ENCODE peak calls at places on chromosomes 16 and 17, in eight cellular contexts. One of them, this sample, is unnamed.

GRCh38 chr17:79490530-79490929 is 120.3 kb downstream of the RBFOX3 start:
- DNase-seq in CD8-positive, alpha-beta T cell: no peak
- DNase-seq in neural progenitor cell: no peak
- DNase-seq in GM12865: no peak
- DNase-seq in ascending aorta: no peak
- DNase-seq in progenitor cell of endocrine pancreas: no peak
- DNase-seq in mesothelial cell of epicardium: no peak
- DNase-seq in WTC11: no peak
- DNase-seq in this sample: no peak

GRCh38 chr17:47694818-47695663 is 1.1 kb downstream of the TBKBP1 start:
- DNase-seq in CD8-positive, alpha-beta T cell: no peak
- DNase-seq in mesothelial cell of epicardium: no peak
- DNase-seq in ascending aorta: peak; percentile 81
- DNase-seq in progenitor cell of endocrine pancreas: no peak
- DNase-seq in WTC11: no peak
- DNase-seq in GM12865: no peak
- DNase-seq in neural progenitor cell: peak; percentile 45
- DNase-seq in this sample: peak; percentile 52

GRCh38 chr17:68993112-68993511 is 37.9 kb upstream of the ABCA8 start:
- DNase-seq in GM12865: no peak
- DNase-seq in ascending aorta: no peak
- DNase-seq in CD8-positive, alpha-beta T cell: no peak
- DNase-seq in neural progenitor cell: no peak
- DNase-seq in mesothelial cell of epicardium: no peak
- DNase-seq in progenitor cell of endocrine pancreas: no peak
- DNase-seq in WTC11: no peak
- DNase-seq in this sample: no peak

GRCh38 chr17:46770818-46771600 is 47.5 kb downstream of the WNT3 start:
- DNase-seq in WTC11: peak; percentile 52
- DNase-seq in GM12865: no peak
- DNase-seq in CD8-positive, alpha-beta T cell: no peak
- DNase-seq in neural progenitor cell: peak; percentile 92
- DNase-seq in ascending aorta: no peak
- DNase-seq in progenitor cell of endocrine pancreas: peak; percentile 42
- DNase-seq in mesothelial cell of epicardium: no peak
- DNase-seq in this sample: peak; percentile 63

GRCh38 chr16:66014221-66014620 is 352.3 kb upstream of the CDH5 start:
- DNase-seq in WTC11: no peak
- DNase-seq in CD8-positive, alpha-beta T cell: no peak
- DNase-seq in ascending aorta: no peak
- DNase-seq in GM12865: peak; percentile 38
- DNase-seq in mesothelial cell of epicardium: no peak
- DNase-seq in progenitor cell of endocrine pancreas: no peak
- DNase-seq in neural progenitor cell: no peak
- DNase-seq in this sample: no peak

GRCh38 chr16:4315185-4316102 is at the start of gene GLIS2:
- DNase-seq in neural progenitor cell: peak; percentile 94
- DNase-seq in CD8-positive, alpha-beta T cell: no peak
- DNase-seq in ascending aorta: peak; percentile 84
- DNase-seq in progenitor cell of endocrine pancreas: peak; percentile 78
- DNase-seq in GM12865: no peak
- DNase-seq in WTC11: peak; percentile 82
- DNase-seq in mesothelial cell of epicardium: peak; percentile 83
- DNase-seq in this sample: peak; percentile 41

GRCh38 chr17:35537569-35538209 is at the start of gene SLFN12L:
- DNase-seq in ascending aorta: no peak
- DNase-seq in WTC11: no peak
- DNase-seq in mesothelial cell of epicardium: no peak
- DNase-seq in progenitor cell of endocrine pancreas: no peak
- DNase-seq in neural progenitor cell: no peak
- DNase-seq in CD8-positive, alpha-beta T cell: no peak
- DNase-seq in GM12865: peak; percentile 82
- DNase-seq in this sample: no peak

GRCh38 chr17:44864831-44865230 is 17.1 kb downstream of the HIGD1B start:
- DNase-seq in progenitor cell of endocrine pancreas: no peak
- DNase-seq in WTC11: no peak
- DNase-seq in ascending aorta: no peak
- DNase-seq in neural progenitor cell: no peak
- DNase-seq in CD8-positive, alpha-beta T cell: no peak
- DNase-seq in GM12865: no peak
- DNase-seq in mesothelial cell of epicardium: no peak
- DNase-seq in this sample: no peak

GRCh38 chr16:12182202-12182601 is 205.7 kb downstream of the SNX29 start:
- DNase-seq in CD8-positive, alpha-beta T cell: no peak
- DNase-seq in WTC11: no peak
- DNase-seq in progenitor cell of endocrine pancreas: no peak
- DNase-seq in ascending aorta: no peak
- DNase-seq in neural progenitor cell: peak; percentile 79
- DNase-seq in mesothelial cell of epicardium: no peak
- DNase-seq in GM12865: no peak
- DNase-seq in this sample: no peak

GRCh38 chr17:38701504-38702165 is 3.4 kb upstream of the MLLT6 start:
- DNase-seq in WTC11: no peak
- DNase-seq in progenitor cell of endocrine pancreas: no peak
- DNase-seq in mesothelial cell of epicardium: no peak
- DNase-seq in ascending aorta: peak; percentile 76
- DNase-seq in GM12865: peak; percentile 87
- DNase-seq in CD8-positive, alpha-beta T cell: peak; percentile 38
- DNase-seq in neural progenitor cell: no peak
- DNase-seq in this sample: no peak

GRCh38 chr16:88785106-88785924 is at the start of gene PIEZO1:
- DNase-seq in mesothelial cell of epicardium: peak; percentile 66
- DNase-seq in WTC11: peak; percentile 53
- DNase-seq in GM12865: peak; percentile 80
- DNase-seq in progenitor cell of endocrine pancreas: no peak
- DNase-seq in CD8-positive, alpha-beta T cell: peak; percentile 62
- DNase-seq in ascending aorta: peak; percentile 88
- DNase-seq in neural progenitor cell: peak; percentile 70
- DNase-seq in this sample: peak; percentile 78

GRCh38 chr17:7729841-7730240 is 12.3 kb downstream of the DNAH2 start:
- DNase-seq in ascending aorta: no peak
- DNase-seq in CD8-positive, alpha-beta T cell: no peak
- DNase-seq in mesothelial cell of epicardium: no peak
- DNase-seq in GM12865: no peak
- DNase-seq in progenitor cell of endocrine pancreas: no peak
- DNase-seq in neural progenitor cell: no peak
- DNase-seq in WTC11: no peak
- DNase-seq in this sample: no peak

GRCh38 chr17:73592531-73592961 is 51.7 kb downstream of the SDK2 start:
- DNase-seq in CD8-positive, alpha-beta T cell: no peak
- DNase-seq in mesothelial cell of epicardium: no peak
- DNase-seq in GM12865: no peak
- DNase-seq in progenitor cell of endocrine pancreas: no peak
- DNase-seq in neural progenitor cell: no peak
- DNase-seq in WTC11: no peak
- DNase-seq in ascending aorta: no peak
- DNase-seq in this sample: no peak

GRCh38 chr16:14369734-14370598 is 260.1 kb downstream of the PARN start:
- DNase-seq in CD8-positive, alpha-beta T cell: no peak
- DNase-seq in progenitor cell of endocrine pancreas: no peak
- DNase-seq in neural progenitor cell: no peak
- DNase-seq in GM12865: no peak
- DNase-seq in mesothelial cell of epicardium: no peak
- DNase-seq in ascending aorta: no peak
- DNase-seq in WTC11: no peak
- DNase-seq in this sample: no peak

GRCh38 chr16:1770328-1771071 is 843 bp downstream of the NME3 start:
- DNase-seq in WTC11: peak; percentile 63
- DNase-seq in GM12865: peak; percentile 69
- DNase-seq in neural progenitor cell: peak; percentile 55
- DNase-seq in progenitor cell of endocrine pancreas: no peak
- DNase-seq in mesothelial cell of epicardium: no peak
- DNase-seq in CD8-positive, alpha-beta T cell: no peak
- DNase-seq in ascending aorta: peak; percentile 83
- DNase-seq in this sample: peak; percentile 60

GRCh38 chr16:88459366-88460055 is 6.4 kb downstream of the ZFPM1 start:
- DNase-seq in CD8-positive, alpha-beta T cell: no peak
- DNase-seq in GM12865: no peak
- DNase-seq in WTC11: no peak
- DNase-seq in progenitor cell of endocrine pancreas: no peak
- DNase-seq in ascending aorta: no peak
- DNase-seq in neural progenitor cell: no peak
- DNase-seq in mesothelial cell of epicardium: no peak
- DNase-seq in this sample: no peak

GRCh38 chr17:74523308-74523707 is 8.0 kb downstream of the CD300LB start:
- DNase-seq in GM12865: no peak
- DNase-seq in ascending aorta: no peak
- DNase-seq in mesothelial cell of epicardium: no peak
- DNase-seq in WTC11: no peak
- DNase-seq in progenitor cell of endocrine pancreas: no peak
- DNase-seq in neural progenitor cell: no peak
- DNase-seq in CD8-positive, alpha-beta T cell: no peak
- DNase-seq in this sample: no peak

GRCh38 chr17:7405413-7405881 is 1.6 kb upstream of the TMEM256 start:
- DNase-seq in progenitor cell of endocrine pancreas: no peak
- DNase-seq in mesothelial cell of epicardium: no peak
- DNase-seq in ascending aorta: no peak
- DNase-seq in WTC11: no peak
- DNase-seq in neural progenitor cell: peak; percentile 70
- DNase-seq in GM12865: no peak
- DNase-seq in CD8-positive, alpha-beta T cell: no peak
- DNase-seq in this sample: no peak

GRCh38 chr16:50585331-50585776 is 37.2 kb downstream of the NKD1 start:
- DNase-seq in progenitor cell of endocrine pancreas: no peak
- DNase-seq in mesothelial cell of epicardium: no peak
- DNase-seq in ascending aorta: peak; percentile 93
- DNase-seq in neural progenitor cell: no peak
- DNase-seq in CD8-positive, alpha-beta T cell: no peak
- DNase-seq in WTC11: no peak
- DNase-seq in GM12865: no peak
- DNase-seq in this sample: no peak

GRCh38 chr16:14105976-14106375 is 34.9 kb downstream of the MRTFB start:
- DNase-seq in CD8-positive, alpha-beta T cell: no peak
- DNase-seq in WTC11: no peak
- DNase-seq in progenitor cell of endocrine pancreas: no peak
- DNase-seq in ascending aorta: no peak
- DNase-seq in mesothelial cell of epicardium: no peak
- DNase-seq in neural progenitor cell: no peak
- DNase-seq in GM12865: no peak
- DNase-seq in this sample: no peak

GRCh38 chr16:20740007-20740883 is 1.4 kb downstream of the THUMPD1 start:
- DNase-seq in ascending aorta: no peak
- DNase-seq in GM12865: peak; percentile 40
- DNase-seq in CD8-positive, alpha-beta T cell: no peak
- DNase-seq in progenitor cell of endocrine pancreas: no peak
- DNase-seq in mesothelial cell of epicardium: no peak
- DNase-seq in WTC11: no peak
- DNase-seq in neural progenitor cell: no peak
- DNase-seq in this sample: no peak

DNA sequence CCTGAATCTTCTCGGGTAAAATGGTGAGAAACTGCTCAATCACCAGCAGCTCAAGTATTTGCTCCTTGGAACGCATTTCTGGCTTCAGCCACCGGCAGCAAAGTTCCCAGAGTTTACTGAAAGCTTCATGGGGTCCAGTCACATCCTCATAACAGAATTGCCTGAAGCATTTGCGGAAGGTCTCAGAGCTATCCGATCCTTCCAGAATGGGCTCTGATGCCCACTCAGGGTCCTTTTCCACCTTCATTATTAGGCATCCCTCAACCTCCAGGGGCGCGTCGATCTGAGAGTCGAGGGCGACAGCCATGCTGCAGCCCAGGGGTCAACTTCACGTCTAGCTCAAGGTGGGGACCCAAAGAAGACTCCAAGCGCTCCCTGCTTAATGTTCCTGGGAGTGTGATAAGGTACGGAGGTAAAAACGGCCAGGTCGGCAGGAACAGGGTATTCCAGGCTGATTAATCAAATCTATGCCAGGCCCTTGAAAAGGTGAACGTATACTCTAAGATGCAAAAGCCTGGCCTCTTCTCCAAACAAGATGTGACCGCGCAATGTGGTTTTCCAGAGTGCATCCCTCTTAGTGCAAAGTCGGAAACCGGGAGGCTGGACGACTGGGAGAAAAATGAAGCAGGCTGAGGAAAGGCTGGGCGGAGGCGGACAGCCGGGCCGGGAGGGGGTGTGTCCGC is 683 bp downstream of the ZKSCAN2 start:
- DNase-seq in mesothelial cell of epicardium: no peak
- DNase-seq in ascending aorta: peak; percentile 62
- DNase-seq in CD8-positive, alpha-beta T cell: no peak
- DNase-seq in GM12865: no peak
- DNase-seq in progenitor cell of endocrine pancreas: peak; percentile 13
- DNase-seq in neural progenitor cell: peak; percentile 45
- DNase-seq in WTC11: peak; percentile 31
- DNase-seq in this sample: no peak
- TF ChIP-seq CTCF in mesothelial cell of epicardium: no peak
- TF ChIP-seq CTCF in ascending aorta: peak; percentile 3
- TF ChIP-seq CTCF in CD8-positive, alpha-beta T cell: no peak
- TF ChIP-seq CTCF in GM12865: no peak
- TF ChIP-seq CTCF in progenitor cell of endocrine pancreas: peak; percentile 33
- TF ChIP-seq CTCF in neural progenitor cell: peak; percentile 29
- TF ChIP-seq CTCF in WTC11: no peak
- TF ChIP-seq CTCF in this sample: no peak

GRCh38 chr16:53692146-53692545 is 11.5 kb downstream of the RPGRIP1L start:
- DNase-seq in mesothelial cell of epicardium: no peak
- DNase-seq in neural progenitor cell: peak; percentile 29
- DNase-seq in WTC11: peak; percentile 49
- DNase-seq in progenitor cell of endocrine pancreas: no peak
- DNase-seq in GM12865: no peak
- DNase-seq in CD8-positive, alpha-beta T cell: no peak
- DNase-seq in ascending aorta: no peak
- DNase-seq in this sample: no peak
- TF ChIP-seq CTCF in mesothelial cell of epicardium: peak; percentile 28
- TF ChIP-seq CTCF in neural progenitor cell: peak; percentile 68
- TF ChIP-seq CTCF in WTC11: no peak
- TF ChIP-seq CTCF in progenitor cell of endocrine pancreas: peak; percentile 51
- TF ChIP-seq CTCF in GM12865: no peak
- TF ChIP-seq CTCF in CD8-positive, alpha-beta T cell: no peak
- TF ChIP-seq CTCF in ascending aorta: no peak
- TF ChIP-seq CTCF in this sample: no peak

DNA sequence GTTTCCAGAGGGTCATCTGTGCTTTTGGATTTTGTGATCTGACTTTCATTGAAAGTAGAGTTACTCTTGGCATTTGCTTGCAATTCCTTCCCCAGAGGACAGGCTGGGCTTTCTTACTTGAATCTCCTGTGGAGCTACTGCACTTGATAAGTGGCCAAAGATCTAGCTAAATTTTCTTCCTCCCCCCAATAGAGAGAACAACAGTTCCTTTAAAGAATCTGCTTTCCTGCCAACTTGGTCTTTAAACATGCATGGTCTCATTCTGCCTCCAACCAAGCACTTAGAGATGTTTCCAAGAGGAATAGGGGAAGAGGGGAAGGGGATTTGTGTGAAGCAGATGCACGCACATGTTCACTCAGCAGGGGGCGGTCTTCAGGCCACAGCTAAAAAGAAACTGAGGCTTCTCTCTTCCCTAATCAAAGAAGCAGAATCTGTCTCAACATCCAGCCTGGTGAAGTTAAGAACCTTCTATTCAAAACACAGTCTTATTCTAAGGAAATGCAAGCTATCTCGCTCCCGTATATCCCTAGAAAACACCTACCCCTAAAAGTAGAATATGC is 229.6 kb downstream of the ZFHX3 start:
- DNase-seq in CD8-positive, alpha-beta T cell: no peak
- DNase-seq in neural progenitor cell: peak; percentile 49
- DNase-seq in mesothelial cell of epicardium: no peak
- DNase-seq in ascending aorta: no peak
- DNase-seq in progenitor cell of endocrine pancreas: no peak
- DNase-seq in WTC11: peak; percentile 47
- DNase-seq in GM12865: no peak
- DNase-seq in this sample: no peak
- TF ChIP-seq CTCF in CD8-positive, alpha-beta T cell: no peak
- TF ChIP-seq CTCF in neural progenitor cell: peak; percentile 55
- TF ChIP-seq CTCF in mesothelial cell of epicardium: no peak
- TF ChIP-seq CTCF in ascending aorta: no peak
- TF ChIP-seq CTCF in progenitor cell of endocrine pancreas: peak; percentile 42
- TF ChIP-seq CTCF in WTC11: peak; percentile 20
- TF ChIP-seq CTCF in GM12865: no peak
- TF ChIP-seq CTCF in this sample: no peak

GRCh38 chr17:3907483-3908216 is 8.6 kb downstream of the P2RX1 start:
- DNase-seq in ascending aorta: no peak
- DNase-seq in CD8-positive, alpha-beta T cell: no peak
- DNase-seq in neural progenitor cell: peak; percentile 67
- DNase-seq in mesothelial cell of epicardium: no peak
- DNase-seq in progenitor cell of endocrine pancreas: no peak
- DNase-seq in WTC11: peak; percentile 46
- DNase-seq in GM12865: no peak
- DNase-seq in this sample: no peak
- TF ChIP-seq CTCF in ascending aorta: peak; percentile 25
- TF ChIP-seq CTCF in CD8-positive, alpha-beta T cell: no peak
- TF ChIP-seq CTCF in neural progenitor cell: peak; percentile 57
- TF ChIP-seq CTCF in mesothelial cell of epicardium: no peak
- TF ChIP-seq CTCF in progenitor cell of endocrine pancreas: peak; percentile 21
- TF ChIP-seq CTCF in WTC11: no peak
- TF ChIP-seq CTCF in GM12865: peak; percentile 28
- TF ChIP-seq CTCF in this sample: no peak